ENCODE peak calls at places on chromosomes 5 and 9, in nine cellular contexts. R is HEK293T; M is neuronal stem cell; V is GDM1; L is naive thymus-derived CD8-positive, alpha-beta T cell; Q is skeletal muscle cell; U is stimulated activated CD4-positive, alpha-beta T cell treated with anti-CD3 and anti-CD28 coated beads, Interleukin-4, amount 100 ng/mL, for 24 hours; S is NCI-H345; D is tibial artery. W is an unnamed sample.

GRCh38 chr9:123866497-123866896 is 63.4 kb downstream of the DENND1A start:
- DNase-seq in R (no peak), V (no peak), S (no peak), M (no peak), D (no peak), U (no peak), L (no peak), Q (no peak), W (no peak)

GRCh38 chr5:68169898-68170297 is 45.7 kb upstream of the PIK3R1 start:
- DNase-seq in R (no peak), L (no peak), Q (no peak), S (no peak), U (no peak), M (peak), V (no peak), D (no peak), W (no peak)

GRCh38 chr5:141186897-141187512 is at the start of gene PCDHB9:
- DNase-seq in L (no peak), V (peak), S (peak), R (peak), U (peak), Q (no peak), D (no peak), M (no peak), W (no peak)

GRCh38 chr5:131156385-131156784 is 8.7 kb downstream of the HINT1 start:
- DNase-seq in M (no peak), L (no peak), R (no peak), V (no peak), Q (no peak), U (no peak), D (no peak), S (no peak), W (no peak)

GRCh38 chr9:110994771-110995241 is 43.5 kb downstream of the LPAR1 start:
- DNase-seq in S (no peak), V (peak), M (no peak), D (no peak), R (no peak), Q (peak), L (no peak), U (no peak), W (no peak)

GRCh38 chr9:134065720-134066419 is 2.0 kb downstream of the BRD3 start:
- DNase-seq in M (no peak), R (no peak), Q (peak), U (peak), V (peak), D (peak), S (no peak), L (no peak), W (no peak)

GRCh38 chr9:133355881-133356357 is 368 bp downstream of the SURF1 start:
- DNase-seq in R (no peak), V (no peak), U (peak), L (no peak), D (no peak), S (peak), M (no peak), Q (no peak), W (no peak)

GRCh38 chr9:83266618-83267543 is 203.9 kb upstream of the RASEF start:
- DNase-seq in U (no peak), V (no peak), D (no peak), M (no peak), R (no peak), Q (no peak), S (no peak), L (no peak), W (no peak)

GRCh38 chr5:124034301-124034700 is 522.3 kb downstream of the CSNK1G3 start:
- DNase-seq in Q (no peak), V (no peak), L (no peak), M (no peak), R (no peak), S (no peak), U (no peak), D (no peak), W (no peak)

GRCh38 chr5:102312586-102312985 is 16.5 kb upstream of the SLCO4C1 start:
- DNase-seq in V (no peak), D (no peak), L (no peak), U (no peak), R (no peak), Q (peak), S (no peak), M (no peak), W (no peak)

GRCh38 chr5:9851458-9851857 is 221.3 kb upstream of the TAS2R1 start:
- DNase-seq in M (no peak), S (no peak), R (no peak), U (no peak), Q (peak), D (no peak), V (no peak), L (no peak), W (no peak)

GRCh38 chr9:27528886-27529315 is 713 bp downstream of the MOB3B start:
- DNase-seq in R (peak), V (no peak), Q (no peak), M (peak), L (no peak), U (peak), S (no peak), D (peak), W (no peak)

GRCh38 chr9:738209-738915 is 103.1 kb upstream of the DMRT1 start:
- DNase-seq in R (no peak), Q (peak), S (no peak), M (no peak), V (no peak), U (no peak), D (peak), L (no peak), W (peak)

GRCh38 chr9:135335691-135336181 is 143.8 kb upstream of the PPP1R26 start:
- DNase-seq in M (no peak), S (no peak), D (peak), U (no peak), R (no peak), Q (no peak), V (no peak), L (no peak), W (no peak)

GRCh38 chr9:92964981-92965758 is 17.8 kb downstream of the FGD3 start:
- DNase-seq in L (no peak), S (no peak), R (no peak), U (peak), M (no peak), D (peak), Q (no peak), V (no peak), W (no peak)

GRCh38 chr9:130498298-130498917 is 53.6 kb downstream of the ASS1 start:
- DNase-seq in U (no peak), V (no peak), S (peak), D (no peak), M (no peak), L (no peak), Q (no peak), R (no peak), W (no peak)

GRCh38 chr9:110464321-110464720 is 115.2 kb downstream of the SVEP1 start:
- DNase-seq in D (no peak), Q (no peak), S (no peak), L (no peak), R (no peak), M (no peak), V (no peak), U (no peak), W (no peak)

GRCh38 chr5:33637011-33637410 is 196.2 kb downstream of the TARS1 start:
- DNase-seq in R (no peak), V (no peak), D (no peak), L (no peak), Q (no peak), S (no peak), U (no peak), M (no peak), W (no peak)

GRCh38 chr9:128149951-128150593 is 819 bp downstream of the LCN2 start:
- DNase-seq in R (no peak), U (no peak), Q (no peak), V (peak), L (no peak), D (no peak), M (no peak), S (no peak), W (no peak)

GRCh38 chr5:945691-946541 is 53.2 kb downstream of the TRIP13 start:
- DNase-seq in L (no peak), Q (no peak), R (no peak), S (peak), M (no peak), D (no peak), V (no peak), U (no peak), W (no peak)

GRCh38 chr5:91383956-91384300 is 811 bp upstream of the ARRDC3 start:
- DNase-seq in M (peak), D (peak), V (peak), S (peak), Q (no peak), U (peak), R (no peak), L (no peak), W (no peak)

GRCh38 chr5:111641533-111642230 is 115.3 kb downstream of the NREP start:
- DNase-seq in V (no peak), R (no peak), Q (peak), D (no peak), U (no peak), M (no peak), L (no peak), S (no peak), W (no peak)

GRCh38 chr5:71932649-71933338 is 174.5 kb upstream of the MAP1B start:
- DNase-seq in L (no peak), M (peak), D (peak), S (peak), V (no peak), Q (no peak), R (no peak), U (no peak), W (peak)

GRCh38 chr9:2337602-2338001 is 284.0 kb upstream of the VLDLR start:
- DNase-seq in U (no peak), R (no peak), M (no peak), S (no peak), V (no peak), Q (no peak), D (no peak), L (no peak), W (no peak)

GRCh38 chr5:9431496-9432258 is 114.2 kb downstream of the SEMA5A start:
- DNase-seq in D (no peak), R (no peak), L (no peak), Q (no peak), U (no peak), V (no peak), M (peak), S (no peak), W (no peak)

GRCh38 chr5:64869419-64869818 is 100.7 kb downstream of the CWC27 start:
- DNase-seq in S (no peak), D (no peak), V (no peak), M (peak), R (no peak), Q (peak), U (no peak), L (no peak), W (no peak)

GRCh38 chr9:115494393-115494792 is 376.4 kb upstream of the TNC start:
- DNase-seq in Q (no peak), M (no peak), L (no peak), D (peak), U (no peak), R (no peak), S (no peak), V (no peak), W (peak)

GRCh38 chr9:96009690-96010477 is 134.4 kb downstream of the ERCC6L2 start:
- DNase-seq in V (no peak), M (no peak), L (peak), S (no peak), R (no peak), Q (no peak), D (no peak), U (peak), W (no peak)

GRCh38 chr5:38878391-38879090 is 32.7 kb downstream of the OSMR start:
- DNase-seq in R (no peak), S (no peak), U (no peak), L (no peak), V (no peak), Q (no peak), M (no peak), D (no peak), W (no peak)